ENCODE peak calls at places on chromosome 13, in ten cellular contexts. C is stromal cell of bone marrow; A is HFF-Myc; Z is HEK293T; F is CD4-positive, alpha-beta memory T cell; J is spleen; S is NCI-H187 treated with DMSO at 0.1 percent for 48 hours; T is germinal center; W is WTC11; E is fibroblast of the aortic adventitia. R is an unnamed sample.

GRCh38 chr13:23212621-23213020 is 31.8 kb downstream of the SGCG start:
- DNase-seq in C (no peak), A (no peak), Z (peak), F (no peak), J (no peak), S (no peak), T (no peak), W (no peak), E (peak), R (no peak)

GRCh38 chr13:100361504-100361903 is 227.1 kb downstream of the GGACT start:
- DNase-seq in C (peak), A (no peak), Z (no peak), F (no peak), J (no peak), S (no peak), T (no peak), W (no peak), E (peak), R (no peak)

GRCh38 chr13:93244141-93244917 is 17.7 kb downstream of the GPC6 start:
- DNase-seq in C (no peak), A (no peak), Z (no peak), F (no peak), J (no peak), S (no peak), T (no peak), W (no peak), E (peak), R (no peak)

GRCh38 chr13:51066091-51066831 is 44.8 kb downstream of the C13orf42 start:
- DNase-seq in C (no peak), A (no peak), Z (no peak), F (no peak), J (no peak), S (no peak), T (peak), W (no peak), E (no peak), R (peak)

GRCh38 chr13:29362849-29363604 is 232.5 kb downstream of the SLC7A1 start:
- DNase-seq in C (peak), A (peak), Z (peak), F (peak), J (no peak), S (no peak), T (peak), W (peak), E (peak), R (no peak)

GRCh38 chr13:44768775-44769578 is 192.8 kb upstream of the TSC22D1 start:
- DNase-seq in C (peak), A (no peak), Z (no peak), F (no peak), J (no peak), S (no peak), T (no peak), W (no peak), E (peak), R (no peak)

GRCh38 chr13:36848228-36848982 is 29.4 kb downstream of the RFXAP start:
- DNase-seq in C (no peak), A (no peak), Z (no peak), F (no peak), J (no peak), S (no peak), T (peak), W (peak), E (no peak), R (no peak)

GRCh38 chr13:113428871-113429607 is 24.2 kb downstream of the ADPRHL1 start:
- DNase-seq in C (no peak), A (no peak), Z (no peak), F (no peak), J (no peak), S (no peak), T (no peak), W (no peak), E (no peak), R (no peak)

GRCh38 chr13:32116210-32116609 is 84.6 kb downstream of the FRY start:
- DNase-seq in C (no peak), A (no peak), Z (no peak), F (no peak), J (no peak), S (no peak), T (no peak), W (no peak), E (peak), R (no peak)

GRCh38 chr13:30892966-30893365 is 13.1 kb upstream of the MEDAG start:
- DNase-seq in C (no peak), A (no peak), Z (peak), F (no peak), J (no peak), S (no peak), T (peak), W (peak), E (peak), R (peak)

GRCh38 chr13:28181413-28181812 is 43.1 kb downstream of the PAN3 start:
- DNase-seq in C (peak), A (no peak), Z (no peak), F (no peak), J (no peak), S (no peak), T (no peak), W (no peak), E (peak), R (no peak)

GRCh38 chr13:82593239-82593638 is 1289.0 kb downstream of the SLITRK1 start:
- DNase-seq in C (no peak), A (no peak), Z (no peak), F (no peak), J (no peak), S (no peak), T (no peak), W (no peak), E (no peak), R (no peak)

GRCh38 chr13:101393140-101393539 is 23.2 kb downstream of the NALCN start:
- DNase-seq in C (no peak), A (no peak), Z (no peak), F (no peak), J (no peak), S (no peak), T (no peak), W (no peak), E (no peak), R (no peak)

GRCh38 chr13:32261567-32261966 is 53.6 kb downstream of the ZAR1L start:
- DNase-seq in C (peak), A (peak), Z (no peak), F (no peak), J (no peak), S (no peak), T (no peak), W (no peak), E (peak), R (peak)

GRCh38 chr13:33262997-33263396 is 22.6 kb downstream of the STARD13 start:
- DNase-seq in C (no peak), A (no peak), Z (no peak), F (no peak), J (no peak), S (no peak), T (no peak), W (no peak), E (no peak), R (no peak)

GRCh38 chr13:103282571-103283450 is 216.6 kb upstream of the SLC10A2 start:
- DNase-seq in C (peak), A (no peak), Z (no peak), F (no peak), J (no peak), S (no peak), T (no peak), W (no peak), E (peak), R (no peak)

GRCh38 chr13:50915562-50915961 is 6.0 kb downstream of the RNASEH2B start:
- DNase-seq in C (no peak), A (no peak), Z (no peak), F (no peak), J (no peak), S (no peak), T (peak), W (peak), E (no peak), R (no peak)

GRCh38 chr13:102798653-102799543 is at the start of the genes BIVM and POGLUT2:
- DNase-seq in C (peak), A (peak), Z (peak), F (peak), J (peak), S (peak), T (peak), W (peak), E (peak), R (peak)

GRCh38 chr13:98584668-98585397 is 7.9 kb upstream of the STK24 start:
- DNase-seq in C (no peak), A (no peak), Z (no peak), F (no peak), J (no peak), S (no peak), T (no peak), W (no peak), E (no peak), R (no peak)

GRCh38 chr13:96141032-96141431 is 51.1 kb downstream of the HS6ST3 start:
- DNase-seq in C (no peak), A (no peak), Z (no peak), F (no peak), J (no peak), S (no peak), T (no peak), W (no peak), E (peak), R (no peak)

GRCh38 chr13:93248627-93249047 is 22.0 kb downstream of the GPC6 start:
- DNase-seq in C (no peak), A (no peak), Z (peak), F (no peak), J (no peak), S (peak), T (no peak), W (peak), E (peak), R (no peak)

GRCh38 chr13:114152831-114153371 is 20.5 kb upstream of the RASA3 start:
- DNase-seq in C (no peak), A (no peak), Z (no peak), F (no peak), J (no peak), S (no peak), T (no peak), W (no peak), E (peak), R (no peak)

GRCh38 chr13:82747948-82748347 is 1134.3 kb downstream of the SLITRK1 start:
- DNase-seq in C (no peak), A (peak), Z (no peak), F (no peak), J (no peak), S (no peak), T (no peak), W (no peak), E (peak), R (no peak)

GRCh38 chr13:33052446-33052845 is 36.2 kb downstream of the KL start:
- DNase-seq in C (peak), A (no peak), Z (no peak), F (no peak), J (no peak), S (no peak), T (no peak), W (no peak), E (peak), R (no peak)

GRCh38 chr13:29520671-29521070 is 74.8 kb downstream of the SLC7A1 start:
- DNase-seq in C (peak), A (peak), Z (no peak), F (no peak), J (no peak), S (no peak), T (no peak), W (no peak), E (peak), R (no peak)

GRCh38 chr13:23709521-23709920 is 139.3 kb downstream of the TNFRSF19 start:
- DNase-seq in C (no peak), A (no peak), Z (no peak), F (no peak), J (no peak), S (no peak), T (no peak), W (no peak), E (peak), R (no peak)

GRCh38 chr13:110536006-110536693 is 25.4 kb downstream of the RAB20 start:
- DNase-seq in C (no peak), A (no peak), Z (no peak), F (no peak), J (peak), S (no peak), T (no peak), W (no peak), E (no peak), R (no peak)

GRCh38 chr13:91240341-91240740 is 107.1 kb upstream of the MIR17HG start:
- DNase-seq in C (no peak), A (no peak), Z (no peak), F (no peak), J (no peak), S (no peak), T (no peak), W (no peak), E (no peak), R (no peak)

GRCh38 chr13:44876782-44877324 is 112.4 kb downstream of the NUFIP1 start:
- DNase-seq in C (no peak), A (no peak), Z (no peak), F (no peak), J (no peak), S (no peak), T (no peak), W (peak), E (no peak), R (no peak)

GRCh38 chr13:111656439-111656838 is 336.0 kb downstream of the TEX29 start:
- DNase-seq in C (no peak), A (no peak), Z (no peak), F (no peak), J (no peak), S (no peak), T (no peak), W (no peak), E (no peak), R (peak)

GRCh38 chr13:75830842-75831241 is 194.7 kb downstream of the LMO7 start:
- DNase-seq in C (peak), A (peak), Z (no peak), F (no peak), J (no peak), S (no peak), T (no peak), W (no peak), E (peak), R (no peak)

GRCh38 chr13:39201075-39201630 is 162.9 kb downstream of the NHLRC3 start:
- DNase-seq in C (no peak), A (peak), Z (no peak), F (no peak), J (no peak), S (no peak), T (no peak), W (no peak), E (no peak), R (no peak)

GRCh38 chr13:102881819-102882686 is 36.2 kb downstream of the ERCC5 start:
- DNase-seq in C (no peak), A (no peak), Z (no peak), F (no peak), J (no peak), S (no peak), T (no peak), W (no peak), E (no peak), R (no peak)

GRCh38 chr13:40440990-40441820 is 225.2 kb downstream of the FOXO1 start:
- DNase-seq in C (no peak), A (no peak), Z (no peak), F (no peak), J (peak), S (no peak), T (no peak), W (no peak), E (peak), R (no peak)

GRCh38 chr13:43014162-43014561 is 9.2 kb upstream of the DNAJC15 start:
- DNase-seq in C (no peak), A (no peak), Z (no peak), F (no peak), J (no peak), S (no peak), T (no peak), W (no peak), E (no peak), R (no peak)